ENCODE peak calls at places on chromosomes 5 and 9, in five cellular contexts. Y is activated CD4-positive, alpha-beta T cell treated with anti-CD3 and anti-CD28 coated beads, Interleukin-2, amount 50 U/mL, for 1 hour; G is nephron progenitor cell; I is lower lobe of right lung; A is A549. O is an unnamed sample.

GRCh38 chr5:42090162-42090561 is 165.1 kb downstream of the FBXO4 start:
- DNase-seq in Y (no peak), G (no peak), I (no peak), A (no peak), O (no peak)

GRCh38 chr5:109611505-109611904 is 78.2 kb upstream of the MAN2A1 start:
- DNase-seq in Y (no peak), G (no peak), I (no peak), A (no peak), O (no peak)

GRCh38 chr9:136965771-136966484 is 11.4 kb upstream of the PTGDS start:
- DNase-seq in Y (no peak), G (no peak), I (no peak), A (no peak), O (no peak)

GRCh38 chr9:124527781-124528180 is 20.6 kb upstream of the NR5A1 start:
- DNase-seq in Y (no peak), G (no peak), I (no peak), A (no peak), O (no peak)

GRCh38 chr5:30734118-30734517 is 459.4 kb upstream of the CDH6 start:
- DNase-seq in Y (no peak), G (no peak), I (no peak), A (no peak), O (no peak)

GRCh38 chr9:34070601-34071340 is 22.1 kb upstream of the UBAP2 start:
- DNase-seq in Y (no peak), G (no peak), I (no peak), A (no peak), O (no peak)

GRCh38 chr9:123378028-123378427 is 22.0 kb downstream of the CRB2 start:
- DNase-seq in Y (no peak), G (no peak), I (no peak), A (no peak), O (no peak)

GRCh38 chr5:141369994-141370848 is at the start of gene PCDHGB3:
- DNase-seq in Y (peak; percentile 36), G (no peak), I (no peak), A (peak; percentile 55), O (no peak)

GRCh38 chr9:8628771-8629170 is 829.2 kb upstream of the DMAC1 start:
- DNase-seq in Y (no peak), G (no peak), I (no peak), A (no peak), O (no peak)

GRCh38 chr9:133058051-133058450 is 3.7 kb upstream of the CEL start:
- DNase-seq in Y (no peak), G (no peak), I (peak; percentile 20), A (no peak), O (no peak)

GRCh38 chr5:14665949-14666741 is 1.6 kb downstream of the OTULIN start:
- DNase-seq in Y (peak; percentile 53), G (peak; percentile 7), I (no peak), A (peak; percentile 17), O (no peak)

GRCh38 chr5:172958268-172959046 is 767 bp upstream of the RPL26L1 start:
- DNase-seq in Y (peak; percentile 56), G (peak; percentile 76), I (peak; percentile 82), A (peak; percentile 84), O (peak; percentile 33)

GRCh38 chr5:118637947-118638670 is 350.2 kb downstream of the DTWD2 start:
- DNase-seq in Y (no peak), G (no peak), I (peak; percentile 53), A (no peak), O (no peak)